ENCODE peak calls at places on chromosomes 3 and 15, in nine cellular contexts. V is AG04449; K is CD8-positive, alpha-beta memory T cell; R is sigmoid colon; J is GM23338; Q is cardiac fibroblast; I is fibroblast of mammary gland; E is aorta; D is uterus. S is an unnamed sample.

GRCh38 chr15:72153269-72153668 is 35.1 kb downstream of the SENP8 start:
- DNase-seq in V (no peak), K (no peak), R (no peak), J (no peak), Q (no peak), I (no peak), E (no peak), D (no peak), S (no peak)

GRCh38 chr15:29139540-29140459 is 129.8 kb downstream of the NSMCE3 start:
- DNase-seq in V (no peak), K (peak; percentile 55), R (no peak), J (peak; percentile 83), Q (peak; percentile 40), I (peak; percentile 28), E (no peak), D (no peak), S (no peak)

GRCh38 chr15:65791335-65792129 is 561 bp downstream of the DENND4A start:
- DNase-seq in V (no peak), K (no peak), R (peak; percentile 89), J (peak; percentile 79), Q (peak; percentile 46), I (peak; percentile 26), E (peak; percentile 68), D (peak; percentile 79), S (no peak)

GRCh38 chr3:113231827-113232253 is 20.5 kb downstream of the BOC start:
- DNase-seq in V (peak; percentile 47), K (no peak), R (no peak), J (peak; percentile 23), Q (peak; percentile 88), I (peak; percentile 89), E (no peak), D (no peak), S (peak; percentile 77)

GRCh38 chr3:32963871-32964270 is 12.4 kb downstream of the CCR4 start:
- DNase-seq in V (no peak), K (peak; percentile 33), R (no peak), J (no peak), Q (no peak), I (no peak), E (no peak), D (no peak), S (no peak)

GRCh38 chr3:37726445-37727000 is 135.2 kb upstream of the CTDSPL start:
- DNase-seq in V (no peak), K (no peak), R (no peak), J (no peak), Q (no peak), I (peak; percentile 64), E (peak; percentile 73), D (peak; percentile 35), S (no peak)

GRCh38 chr3:49377483-49377882 is 19.3 kb upstream of the GPX1 start:
- DNase-seq in V (no peak), K (no peak), R (no peak), J (no peak), Q (peak; percentile 85), I (peak; percentile 72), E (no peak), D (no peak), S (no peak)

GRCh38 chr15:60479361-60479684 is 381 bp upstream of the ICE2 start:
- DNase-seq in V (no peak), K (no peak), R (no peak), J (no peak), Q (no peak), I (no peak), E (no peak), D (no peak), S (no peak)

GRCh38 chr3:33019981-33020380 is 68.5 kb downstream of the CCR4 start:
- DNase-seq in V (no peak), K (no peak), R (no peak), J (no peak), Q (no peak), I (no peak), E (no peak), D (no peak), S (no peak)

GRCh38 chr3:46719044-46719565 is 1.4 kb upstream of the PRSS50 start:
- DNase-seq in V (no peak), K (no peak), R (peak; percentile 47), J (no peak), Q (no peak), I (no peak), E (no peak), D (no peak), S (no peak)

GRCh38 chr3:2097641-2098191 is 950 bp upstream of the CNTN4 start:
- DNase-seq in V (no peak), K (no peak), R (no peak), J (peak; percentile 21), Q (no peak), I (peak; percentile 8), E (no peak), D (no peak), S (no peak)

GRCh38 chr3:2098398-2099027 is at the start of gene CNTN4:
- DNase-seq in V (no peak), K (no peak), R (peak; percentile 86), J (peak; percentile 82), Q (no peak), I (no peak), E (peak; percentile 82), D (peak; percentile 73), S (no peak)

GRCh38 chr3:2096196-2096595 is 2.5 kb upstream of the CNTN4 start:
- DNase-seq in V (no peak), K (no peak), R (no peak), J (no peak), Q (no peak), I (no peak), E (no peak), D (no peak), S (no peak)

GRCh38 chr3:2099028-2099671 is 484 bp downstream of the CNTN4 start:
- DNase-seq in V (no peak), K (no peak), R (no peak), J (peak; percentile 66), Q (no peak), I (no peak), E (peak; percentile 51), D (peak; percentile 21), S (no peak)

DNA sequence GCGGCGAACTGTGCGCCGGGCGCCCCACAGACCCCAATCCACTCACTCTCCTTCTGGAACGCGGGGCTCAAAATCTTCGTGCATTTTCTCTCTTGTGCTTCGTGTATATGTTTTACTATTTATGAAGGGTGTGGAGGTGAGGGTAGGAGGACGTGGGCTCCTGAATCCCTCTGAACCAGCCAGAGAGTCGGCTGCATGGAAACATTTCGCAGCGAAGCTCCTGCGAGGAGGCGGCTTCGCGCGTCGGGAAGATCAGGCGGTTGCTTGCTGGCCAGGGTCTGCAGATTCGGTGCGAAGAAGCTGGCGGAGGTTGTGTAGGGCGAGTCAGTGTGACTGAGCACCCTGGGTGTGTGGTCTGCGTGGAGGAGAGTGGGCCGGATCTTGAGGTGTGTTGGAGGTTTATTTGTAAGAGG is 1.1 kb downstream of the CNTN4 start:
- DNase-seq in V (no peak), K (no peak), R (no peak), J (peak; percentile 44), Q (no peak), I (no peak), E (peak; percentile 53), D (no peak), S (no peak)
- H3K4me3 ChIP-seq in V (no peak overlapping the region), K (no peak overlapping the region), R (peak overlapping the region; percentile 37), J (peak overlapping the region; percentile 69), Q (no peak overlapping the region), I (no peak overlapping the region), E (peak overlapping the region; percentile 28), D (peak overlapping the region; percentile 53), S (no peak overlapping the region)

GRCh38 chr3:11602441-11602840 is 41.3 kb downstream of the VGLL4 start:
- DNase-seq in V (no peak), K (no peak), R (no peak), J (no peak), Q (no peak), I (no peak), E (no peak), D (no peak), S (no peak)
- H3K4me3 ChIP-seq in V (no peak overlapping the region), K (no peak overlapping the region), R (no peak overlapping the region), J (no peak overlapping the region), Q (no peak overlapping the region), I (no peak overlapping the region), E (no peak overlapping the region), D (no peak overlapping the region), S (no peak overlapping the region)

GRCh38 chr3:122031123-122031468 is 9.0 kb upstream of the ILDR1 start:
- DNase-seq in V (no peak), K (no peak), R (no peak), J (no peak), Q (no peak), I (no peak), E (no peak), D (no peak), S (no peak)
- H3K4me3 ChIP-seq in V (no peak overlapping the region), K (no peak overlapping the region), R (no peak overlapping the region), J (no peak overlapping the region), Q (no peak overlapping the region), I (no peak overlapping the region), E (no peak overlapping the region), D (no peak overlapping the region), S (no peak overlapping the region)

GRCh38 chr3:118000219-118000618 is 1034.4 kb downstream of the IGSF11 start:
- DNase-seq in V (no peak), K (no peak), R (no peak), J (no peak), Q (no peak), I (no peak), E (no peak), D (no peak), S (no peak)

GRCh38 chr3:117997201-117998049 is 1037.2 kb downstream of the IGSF11 start:
- DNase-seq in V (peak; percentile 33), K (peak; percentile 2), R (peak; percentile 90), J (peak; percentile 94), Q (peak; percentile 80), I (peak; percentile 76), E (peak; percentile 72), D (peak; percentile 63), S (peak; percentile 30)

GRCh38 chr3:117998071-117998470 is 1036.6 kb downstream of the IGSF11 start:
- DNase-seq in V (no peak), K (no peak), R (no peak), J (no peak), Q (peak; percentile 8), I (peak; percentile 29), E (no peak), D (no peak), S (no peak)

GRCh38 chr3:117989982-117990381 is 1044.7 kb downstream of the IGSF11 start:
- DNase-seq in V (no peak), K (no peak), R (no peak), J (no peak), Q (no peak), I (no peak), E (no peak), D (no peak), S (no peak)

GRCh38 chr3:117995795-117996194 is 1038.9 kb downstream of the IGSF11 start:
- DNase-seq in V (no peak), K (no peak), R (no peak), J (no peak), Q (no peak), I (no peak), E (no peak), D (no peak), S (no peak)
- H3K4me3 ChIP-seq in V (peak overlapping the region; percentile 81), K (no peak overlapping the region), R (no peak overlapping the region), J (peak overlapping the region; percentile 84), Q (no peak overlapping the region), I (no peak overlapping the region), E (no peak overlapping the region), D (no peak overlapping the region), S (no peak overlapping the region)

GRCh38 chr3:190017575-190018288 is 103.0 kb downstream of the P3H2 start:
- DNase-seq in V (no peak), K (no peak), R (no peak), J (peak; percentile 38), Q (peak; percentile 86), I (peak; percentile 84), E (no peak), D (peak; percentile 27), S (peak; percentile 65)
- H3K4me3 ChIP-seq in V (no peak overlapping the region), K (no peak overlapping the region), R (no peak overlapping the region), J (no peak overlapping the region), Q (no peak overlapping the region), I (no peak overlapping the region), E (no peak overlapping the region), D (no peak overlapping the region), S (no peak overlapping the region)